ENCODE peak calls at places on chromosomes 6 and 20, in nine cellular contexts. One of them, this sample, is unnamed.

GRCh38 chr6:36285187-36285612 is 15.3 kb downstream of the PNPLA1 start:
- DNase-seq in CD8-positive, alpha-beta memory T cell: no peak
- DNase-seq in psoas muscle: no peak
- DNase-seq in breast epithelium: no peak
- DNase-seq in A673: no peak
- DNase-seq in Panc1: no peak
- DNase-seq in GM23248: no peak
- DNase-seq in ovary: no peak
- DNase-seq in fibroblast of lung: no peak
- DNase-seq in this sample: peak

GRCh38 chr20:25285091-25285647 is 37.3 kb downstream of the PYGB start:
- DNase-seq in CD8-positive, alpha-beta memory T cell: peak
- DNase-seq in psoas muscle: peak
- DNase-seq in breast epithelium: peak
- DNase-seq in A673: peak
- DNase-seq in Panc1: no peak
- DNase-seq in GM23248: no peak
- DNase-seq in ovary: peak
- DNase-seq in fibroblast of lung: no peak
- DNase-seq in this sample: no peak

GRCh38 chr6:157443066-157443800 is 62.2 kb downstream of the ZDHHC14 start:
- DNase-seq in CD8-positive, alpha-beta memory T cell: no peak
- DNase-seq in psoas muscle: no peak
- DNase-seq in breast epithelium: no peak
- DNase-seq in A673: no peak
- DNase-seq in Panc1: no peak
- DNase-seq in GM23248: peak
- DNase-seq in ovary: no peak
- DNase-seq in fibroblast of lung: peak
- DNase-seq in this sample: no peak

GRCh38 chr6:82298012-82298411 is 50.5 kb upstream of the IBTK start:
- DNase-seq in CD8-positive, alpha-beta memory T cell: no peak
- DNase-seq in psoas muscle: no peak
- DNase-seq in breast epithelium: no peak
- DNase-seq in A673: no peak
- DNase-seq in Panc1: no peak
- DNase-seq in GM23248: peak
- DNase-seq in ovary: no peak
- DNase-seq in fibroblast of lung: no peak
- DNase-seq in this sample: no peak

GRCh38 chr6:89581669-89582068 is 56.9 kb downstream of the LYRM2 start:
- DNase-seq in CD8-positive, alpha-beta memory T cell: no peak
- DNase-seq in psoas muscle: no peak
- DNase-seq in breast epithelium: no peak
- DNase-seq in A673: no peak
- DNase-seq in Panc1: no peak
- DNase-seq in GM23248: no peak
- DNase-seq in ovary: no peak
- DNase-seq in fibroblast of lung: no peak
- DNase-seq in this sample: no peak

GRCh38 chr20:36604952-36605308 is 649 bp upstream of the RAB5IF start:
- DNase-seq in CD8-positive, alpha-beta memory T cell: peak
- DNase-seq in psoas muscle: peak
- DNase-seq in breast epithelium: no peak
- DNase-seq in A673: no peak
- DNase-seq in Panc1: no peak
- DNase-seq in GM23248: no peak
- DNase-seq in ovary: peak
- DNase-seq in fibroblast of lung: no peak
- DNase-seq in this sample: no peak

GRCh38 chr20:40991181-40991889 is 37.3 kb upstream of the TOP1 start:
- DNase-seq in CD8-positive, alpha-beta memory T cell: no peak
- DNase-seq in psoas muscle: no peak
- DNase-seq in breast epithelium: no peak
- DNase-seq in A673: peak
- DNase-seq in Panc1: no peak
- DNase-seq in GM23248: no peak
- DNase-seq in ovary: no peak
- DNase-seq in fibroblast of lung: no peak
- DNase-seq in this sample: no peak

GRCh38 chr20:62143118-62143975 is at the start of the genes PSMA7 and SS18L1:
- DNase-seq in CD8-positive, alpha-beta memory T cell: peak
- DNase-seq in psoas muscle: peak
- DNase-seq in breast epithelium: peak
- DNase-seq in A673: peak
- DNase-seq in Panc1: no peak
- DNase-seq in GM23248: peak
- DNase-seq in ovary: peak
- DNase-seq in fibroblast of lung: peak
- DNase-seq in this sample: peak

GRCh38 chr20:47113362-47114118 is 218.9 kb downstream of the EYA2 start:
- DNase-seq in CD8-positive, alpha-beta memory T cell: no peak
- DNase-seq in psoas muscle: no peak
- DNase-seq in breast epithelium: no peak
- DNase-seq in A673: no peak
- DNase-seq in Panc1: no peak
- DNase-seq in GM23248: peak
- DNase-seq in ovary: no peak
- DNase-seq in fibroblast of lung: peak
- DNase-seq in this sample: no peak

GRCh38 chr6:110075406-110075805 is 97.3 kb downstream of the GPR6 start:
- DNase-seq in CD8-positive, alpha-beta memory T cell: no peak
- DNase-seq in psoas muscle: no peak
- DNase-seq in breast epithelium: no peak
- DNase-seq in A673: no peak
- DNase-seq in Panc1: no peak
- DNase-seq in GM23248: peak
- DNase-seq in ovary: no peak
- DNase-seq in fibroblast of lung: no peak
- DNase-seq in this sample: no peak

GRCh38 chr20:57618091-57618765 is 2.0 kb downstream of the ZBP1 start:
- DNase-seq in CD8-positive, alpha-beta memory T cell: peak
- DNase-seq in psoas muscle: peak
- DNase-seq in breast epithelium: no peak
- DNase-seq in A673: no peak
- DNase-seq in Panc1: no peak
- DNase-seq in GM23248: peak
- DNase-seq in ovary: no peak
- DNase-seq in fibroblast of lung: no peak
- DNase-seq in this sample: no peak

GRCh38 chr6:1736346-1737105 is 126.8 kb downstream of the FOXC1 start:
- DNase-seq in CD8-positive, alpha-beta memory T cell: no peak
- DNase-seq in psoas muscle: no peak
- DNase-seq in breast epithelium: no peak
- DNase-seq in A673: no peak
- DNase-seq in Panc1: no peak
- DNase-seq in GM23248: no peak
- DNase-seq in ovary: no peak
- DNase-seq in fibroblast of lung: no peak
- DNase-seq in this sample: no peak

GRCh38 chr6:110449545-110449903 is 26.9 kb downstream of the SLC22A16 start:
- DNase-seq in CD8-positive, alpha-beta memory T cell: no peak
- DNase-seq in psoas muscle: no peak
- DNase-seq in breast epithelium: no peak
- DNase-seq in A673: no peak
- DNase-seq in Panc1: no peak
- DNase-seq in GM23248: no peak
- DNase-seq in ovary: no peak
- DNase-seq in fibroblast of lung: no peak
- DNase-seq in this sample: no peak

DNA sequence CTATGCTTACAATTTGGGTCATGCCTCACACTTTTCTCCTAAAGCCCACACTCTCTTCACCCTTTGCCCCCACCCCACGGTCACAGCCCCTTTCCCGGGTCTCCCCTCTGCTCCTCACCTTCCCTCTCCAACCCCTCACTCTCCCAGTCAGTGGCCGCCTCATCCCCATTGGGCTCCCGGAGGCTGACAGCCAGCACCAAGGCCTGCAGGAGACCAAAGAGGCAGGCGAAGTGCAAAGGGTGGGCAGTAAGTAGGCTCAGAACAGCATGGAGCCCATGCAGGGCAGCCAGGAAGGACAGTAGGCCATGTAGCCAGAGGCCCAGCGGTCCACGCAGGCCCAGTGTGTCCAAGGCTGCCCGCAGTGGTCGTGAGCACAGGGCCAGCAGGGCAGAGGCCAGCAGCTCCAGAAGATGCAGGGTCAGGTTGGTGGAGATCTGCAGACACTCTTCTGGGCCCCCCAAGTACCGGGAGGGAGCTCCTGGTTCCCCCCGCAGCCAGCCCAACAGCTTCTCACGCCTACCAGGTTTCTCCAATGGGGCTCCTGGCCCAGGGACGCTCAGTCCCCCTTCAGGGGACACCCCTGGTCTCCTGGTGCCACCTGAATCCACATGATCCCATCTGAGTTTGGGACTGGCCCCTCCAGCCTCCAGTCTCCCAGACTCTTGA is 1.5 kb downstream of the C6orf47 start:
- DNase-seq in CD8-positive, alpha-beta memory T cell: no peak
- DNase-seq in psoas muscle: no peak
- DNase-seq in breast epithelium: no peak
- DNase-seq in A673: no peak
- DNase-seq in Panc1: no peak
- DNase-seq in GM23248: no peak
- DNase-seq in ovary: no peak
- DNase-seq in fibroblast of lung: no peak
- DNase-seq in this sample: no peak
- H3K27ac ChIP-seq in CD8-positive, alpha-beta memory T cell: peak
- H3K27ac ChIP-seq in psoas muscle: peak
- H3K27ac ChIP-seq in breast epithelium: peak
- H3K27ac ChIP-seq in A673: peak
- H3K27ac ChIP-seq in Panc1: peak
- H3K27ac ChIP-seq in GM23248: no peak
- H3K27ac ChIP-seq in ovary: peak
- H3K27ac ChIP-seq in fibroblast of lung: no peak
- H3K27ac ChIP-seq in this sample: no peak

GRCh38 chr6:25089442-25089841 is 153.7 kb upstream of the RIPOR2 start:
- DNase-seq in CD8-positive, alpha-beta memory T cell: no peak
- DNase-seq in psoas muscle: no peak
- DNase-seq in breast epithelium: no peak
- DNase-seq in A673: peak
- DNase-seq in Panc1: no peak
- DNase-seq in GM23248: peak
- DNase-seq in ovary: no peak
- DNase-seq in fibroblast of lung: no peak
- DNase-seq in this sample: no peak

GRCh38 chr6:25086500-25087091 is 150.8 kb upstream of the RIPOR2 start:
- DNase-seq in CD8-positive, alpha-beta memory T cell: no peak
- DNase-seq in psoas muscle: no peak
- DNase-seq in breast epithelium: no peak
- DNase-seq in A673: no peak
- DNase-seq in Panc1: no peak
- DNase-seq in GM23248: no peak
- DNase-seq in ovary: no peak
- DNase-seq in fibroblast of lung: no peak
- DNase-seq in this sample: no peak

GRCh38 chr6:25084508-25084833 is 148.7 kb upstream of the RIPOR2 start:
- DNase-seq in CD8-positive, alpha-beta memory T cell: no peak
- DNase-seq in psoas muscle: no peak
- DNase-seq in breast epithelium: no peak
- DNase-seq in A673: no peak
- DNase-seq in Panc1: no peak
- DNase-seq in GM23248: no peak
- DNase-seq in ovary: no peak
- DNase-seq in fibroblast of lung: no peak
- DNase-seq in this sample: no peak

GRCh38 chr6:25085761-25086160 is 150.0 kb upstream of the RIPOR2 start:
- DNase-seq in CD8-positive, alpha-beta memory T cell: no peak
- DNase-seq in psoas muscle: no peak
- DNase-seq in breast epithelium: no peak
- DNase-seq in A673: peak
- DNase-seq in Panc1: no peak
- DNase-seq in GM23248: no peak
- DNase-seq in ovary: no peak
- DNase-seq in fibroblast of lung: no peak
- DNase-seq in this sample: no peak

GRCh38 chr6:25088513-25088912 is 152.8 kb upstream of the RIPOR2 start:
- DNase-seq in CD8-positive, alpha-beta memory T cell: no peak
- DNase-seq in psoas muscle: no peak
- DNase-seq in breast epithelium: no peak
- DNase-seq in A673: peak
- DNase-seq in Panc1: no peak
- DNase-seq in GM23248: peak
- DNase-seq in ovary: no peak
- DNase-seq in fibroblast of lung: peak
- DNase-seq in this sample: no peak
- H3K27ac ChIP-seq in CD8-positive, alpha-beta memory T cell: no peak
- H3K27ac ChIP-seq in psoas muscle: peak
- H3K27ac ChIP-seq in breast epithelium: peak
- H3K27ac ChIP-seq in A673: peak
- H3K27ac ChIP-seq in Panc1: no peak
- H3K27ac ChIP-seq in GM23248: no peak
- H3K27ac ChIP-seq in ovary: no peak
- H3K27ac ChIP-seq in fibroblast of lung: no peak
- H3K27ac ChIP-seq in this sample: no peak

GRCh38 chr6:16747232-16748027 is 13.8 kb downstream of the ATXN1 start:
- DNase-seq in CD8-positive, alpha-beta memory T cell: no peak
- DNase-seq in psoas muscle: no peak
- DNase-seq in breast epithelium: no peak
- DNase-seq in A673: peak
- DNase-seq in Panc1: no peak
- DNase-seq in GM23248: peak
- DNase-seq in ovary: no peak
- DNase-seq in fibroblast of lung: peak
- DNase-seq in this sample: no peak
- H3K27ac ChIP-seq in CD8-positive, alpha-beta memory T cell: no peak
- H3K27ac ChIP-seq in psoas muscle: peak
- H3K27ac ChIP-seq in breast epithelium: peak
- H3K27ac ChIP-seq in A673: peak
- H3K27ac ChIP-seq in Panc1: peak
- H3K27ac ChIP-seq in GM23248: peak
- H3K27ac ChIP-seq in ovary: no peak
- H3K27ac ChIP-seq in fibroblast of lung: peak
- H3K27ac ChIP-seq in this sample: peak

GRCh38 chr20:49349678-49350077 is 71.8 kb upstream of the ZNFX1 start:
- DNase-seq in CD8-positive, alpha-beta memory T cell: no peak
- DNase-seq in psoas muscle: peak
- DNase-seq in breast epithelium: no peak
- DNase-seq in A673: no peak
- DNase-seq in Panc1: no peak
- DNase-seq in GM23248: peak
- DNase-seq in ovary: no peak
- DNase-seq in fibroblast of lung: no peak
- DNase-seq in this sample: no peak
- H3K27ac ChIP-seq in CD8-positive, alpha-beta memory T cell: no peak
- H3K27ac ChIP-seq in psoas muscle: no peak
- H3K27ac ChIP-seq in breast epithelium: no peak
- H3K27ac ChIP-seq in A673: no peak
- H3K27ac ChIP-seq in Panc1: no peak
- H3K27ac ChIP-seq in GM23248: no peak
- H3K27ac ChIP-seq in ovary: no peak
- H3K27ac ChIP-seq in fibroblast of lung: no peak
- H3K27ac ChIP-seq in this sample: peak

DNA sequence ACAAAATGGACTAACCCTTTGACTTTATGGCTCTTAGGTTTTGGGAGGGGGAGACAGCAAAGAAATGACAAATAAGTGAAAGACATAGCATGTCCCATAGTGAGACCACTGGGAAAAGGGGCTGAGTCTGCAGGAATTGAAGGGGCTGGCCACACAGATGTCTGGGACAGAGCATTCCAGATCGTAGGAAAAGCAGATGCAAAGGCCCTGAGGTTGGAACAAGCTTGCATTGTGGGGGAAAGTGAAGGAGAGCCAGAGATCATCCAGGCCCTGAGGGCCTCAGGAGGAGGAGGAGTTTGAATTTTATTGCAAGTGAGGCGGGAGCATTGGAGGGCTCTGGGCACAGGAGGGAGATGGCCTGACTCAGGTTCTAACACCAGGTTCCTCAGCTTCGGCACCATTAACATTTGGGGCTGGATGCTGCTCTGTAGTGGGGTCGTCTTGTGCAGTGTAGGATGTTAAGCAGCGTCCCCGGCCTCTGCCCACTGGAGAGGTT is 97.5 kb downstream of the CEBPB start:
- DNase-seq in CD8-positive, alpha-beta memory T cell: no peak
- DNase-seq in psoas muscle: no peak
- DNase-seq in breast epithelium: no peak
- DNase-seq in A673: no peak
- DNase-seq in Panc1: no peak
- DNase-seq in GM23248: no peak
- DNase-seq in ovary: no peak
- DNase-seq in fibroblast of lung: no peak
- DNase-seq in this sample: no peak
- H3K27ac ChIP-seq in CD8-positive, alpha-beta memory T cell: no peak
- H3K27ac ChIP-seq in psoas muscle: no peak
- H3K27ac ChIP-seq in breast epithelium: no peak
- H3K27ac ChIP-seq in A673: no peak
- H3K27ac ChIP-seq in Panc1: no peak
- H3K27ac ChIP-seq in GM23248: no peak
- H3K27ac ChIP-seq in ovary: no peak
- H3K27ac ChIP-seq in fibroblast of lung: no peak
- H3K27ac ChIP-seq in this sample: no peak

This sample was measured in caudate nucleus.